ENCODE peak calls at places on chromosomes 12 and 14, in ten cellular contexts. One of them, this sample, is unnamed.

GRCh38 chr12:83161451-83161850 is 474.7 kb downstream of the TMTC2 start:
- DNase-seq in H1: no peak
- DNase-seq in fibroblast of lung: peak; percentile 74
- DNase-seq in Panc1: no peak
- DNase-seq in left lung: no peak
- DNase-seq in type B pancreatic cell: no peak
- DNase-seq in AG04449: no peak
- DNase-seq in PC-3: peak; percentile 84
- DNase-seq in GM23338: no peak
- DNase-seq in natural killer cell: no peak
- DNase-seq in this sample: no peak

GRCh38 chr14:53969326-53969725 is 12.7 kb upstream of the BMP4 start:
- DNase-seq in H1: no peak
- DNase-seq in type B pancreatic cell: no peak
- DNase-seq in natural killer cell: no peak
- DNase-seq in PC-3: no peak
- DNase-seq in Panc1: no peak
- DNase-seq in left lung: no peak
- DNase-seq in GM23338: no peak
- DNase-seq in fibroblast of lung: no peak
- DNase-seq in AG04449: no peak
- DNase-seq in this sample: no peak

GRCh38 chr14:89926709-89927108 is 27.8 kb downstream of the EFCAB11 start:
- DNase-seq in fibroblast of lung: peak; percentile 53
- DNase-seq in H1: no peak
- DNase-seq in PC-3: peak; percentile 17
- DNase-seq in AG04449: no peak
- DNase-seq in type B pancreatic cell: no peak
- DNase-seq in Panc1: no peak
- DNase-seq in left lung: no peak
- DNase-seq in GM23338: no peak
- DNase-seq in natural killer cell: no peak
- DNase-seq in this sample: no peak

GRCh38 chr14:92348154-92348553 is 25.2 kb downstream of the SLC24A4 start:
- DNase-seq in natural killer cell: no peak
- DNase-seq in fibroblast of lung: no peak
- DNase-seq in PC-3: peak; percentile 95
- DNase-seq in Panc1: no peak
- DNase-seq in GM23338: no peak
- DNase-seq in type B pancreatic cell: no peak
- DNase-seq in H1: no peak
- DNase-seq in left lung: no peak
- DNase-seq in AG04449: no peak
- DNase-seq in this sample: no peak

GRCh38 chr12:6396031-6396430 is 12.1 kb downstream of the LTBR start:
- DNase-seq in natural killer cell: no peak
- DNase-seq in H1: no peak
- DNase-seq in PC-3: no peak
- DNase-seq in GM23338: no peak
- DNase-seq in type B pancreatic cell: no peak
- DNase-seq in AG04449: no peak
- DNase-seq in fibroblast of lung: no peak
- DNase-seq in Panc1: no peak
- DNase-seq in left lung: no peak
- DNase-seq in this sample: no peak

GRCh38 chr12:98863167-98863566 is 218.1 kb downstream of the APAF1 start:
- DNase-seq in natural killer cell: no peak
- DNase-seq in H1: no peak
- DNase-seq in Panc1: no peak
- DNase-seq in PC-3: no peak
- DNase-seq in AG04449: no peak
- DNase-seq in GM23338: peak; percentile 83
- DNase-seq in type B pancreatic cell: no peak
- DNase-seq in fibroblast of lung: no peak
- DNase-seq in left lung: no peak
- DNase-seq in this sample: no peak

GRCh38 chr14:43803076-43803689 is 703.9 kb downstream of the FSCB start:
- DNase-seq in fibroblast of lung: no peak
- DNase-seq in left lung: no peak
- DNase-seq in PC-3: peak; percentile 56
- DNase-seq in H1: no peak
- DNase-seq in GM23338: no peak
- DNase-seq in natural killer cell: no peak
- DNase-seq in Panc1: no peak
- DNase-seq in type B pancreatic cell: no peak
- DNase-seq in AG04449: no peak
- DNase-seq in this sample: no peak

GRCh38 chr12:96886998-96887677 is 19.9 kb upstream of the NEDD1 start:
- DNase-seq in AG04449: no peak
- DNase-seq in GM23338: peak; percentile 43
- DNase-seq in PC-3: no peak
- DNase-seq in fibroblast of lung: peak; percentile 90
- DNase-seq in natural killer cell: no peak
- DNase-seq in H1: no peak
- DNase-seq in type B pancreatic cell: no peak
- DNase-seq in left lung: no peak
- DNase-seq in Panc1: no peak
- DNase-seq in this sample: no peak

GRCh38 chr14:53613404-53614253 is 343.0 kb downstream of the BMP4 start:
- DNase-seq in type B pancreatic cell: no peak
- DNase-seq in Panc1: peak; percentile 69
- DNase-seq in H1: no peak
- DNase-seq in PC-3: peak; percentile 92
- DNase-seq in GM23338: peak; percentile 19
- DNase-seq in fibroblast of lung: peak; percentile 71
- DNase-seq in natural killer cell: no peak
- DNase-seq in left lung: no peak
- DNase-seq in AG04449: no peak
- DNase-seq in this sample: no peak

GRCh38 chr14:101412741-101413140 is 148.6 kb upstream of the DIO3 start:
- DNase-seq in type B pancreatic cell: no peak
- DNase-seq in left lung: no peak
- DNase-seq in fibroblast of lung: peak; percentile 3
- DNase-seq in natural killer cell: no peak
- DNase-seq in GM23338: no peak
- DNase-seq in H1: no peak
- DNase-seq in AG04449: no peak
- DNase-seq in PC-3: peak; percentile 87
- DNase-seq in Panc1: no peak
- DNase-seq in this sample: no peak

GRCh38 chr14:71855399-71856036 is 76.7 kb upstream of the RGS6 start:
- DNase-seq in left lung: peak; percentile 54
- DNase-seq in natural killer cell: no peak
- DNase-seq in H1: peak; percentile 92
- DNase-seq in PC-3: peak; percentile 89
- DNase-seq in AG04449: peak; percentile 4
- DNase-seq in type B pancreatic cell: no peak
- DNase-seq in fibroblast of lung: peak; percentile 59
- DNase-seq in Panc1: peak; percentile 1
- DNase-seq in GM23338: peak; percentile 88
- DNase-seq in this sample: no peak
- TF ChIP-seq CTCF in left lung: peak; percentile 64
- TF ChIP-seq CTCF in natural killer cell: peak; percentile 44
- TF ChIP-seq CTCF in H1: peak; percentile 82
- TF ChIP-seq CTCF in PC-3: peak; percentile 96
- TF ChIP-seq CTCF in AG04449: peak; percentile 83
- TF ChIP-seq CTCF in type B pancreatic cell: peak; percentile 79
- TF ChIP-seq CTCF in fibroblast of lung: peak; percentile 77
- TF ChIP-seq CTCF in Panc1: peak; percentile 61
- TF ChIP-seq CTCF in GM23338: peak; percentile 93
- TF ChIP-seq CTCF in this sample: peak; percentile 90

GRCh38 chr12:5295966-5296365 is 135.9 kb upstream of the NTF3 start:
- DNase-seq in AG04449: no peak
- DNase-seq in Panc1: no peak
- DNase-seq in type B pancreatic cell: no peak
- DNase-seq in left lung: no peak
- DNase-seq in natural killer cell: no peak
- DNase-seq in H1: no peak
- DNase-seq in PC-3: no peak
- DNase-seq in GM23338: no peak
- DNase-seq in fibroblast of lung: no peak
- DNase-seq in this sample: no peak
- TF ChIP-seq CTCF in AG04449: no peak
- TF ChIP-seq CTCF in Panc1: no peak
- TF ChIP-seq CTCF in type B pancreatic cell: no peak
- TF ChIP-seq CTCF in left lung: no peak
- TF ChIP-seq CTCF in natural killer cell: no peak
- TF ChIP-seq CTCF in H1: no peak
- TF ChIP-seq CTCF in PC-3: no peak
- TF ChIP-seq CTCF in GM23338: no peak
- TF ChIP-seq CTCF in fibroblast of lung: no peak
- TF ChIP-seq CTCF in this sample: no peak

GRCh38 chr14:106518054-106518943 is 991.9 kb downstream of the TMEM121 start:
- DNase-seq in left lung: no peak
- DNase-seq in GM23338: peak; percentile 1
- DNase-seq in fibroblast of lung: no peak
- DNase-seq in natural killer cell: peak; percentile 86
- DNase-seq in PC-3: no peak
- DNase-seq in Panc1: peak; percentile 12
- DNase-seq in type B pancreatic cell: no peak
- DNase-seq in AG04449: no peak
- DNase-seq in H1: no peak
- DNase-seq in this sample: no peak
- TF ChIP-seq CTCF in left lung: no peak
- TF ChIP-seq CTCF in GM23338: no peak
- TF ChIP-seq CTCF in fibroblast of lung: no peak
- TF ChIP-seq CTCF in natural killer cell: peak; percentile 95
- TF ChIP-seq CTCF in PC-3: no peak
- TF ChIP-seq CTCF in Panc1: peak; percentile 22
- TF ChIP-seq CTCF in type B pancreatic cell: no peak
- TF ChIP-seq CTCF in AG04449: no peak
- TF ChIP-seq CTCF in H1: no peak
- TF ChIP-seq CTCF in this sample: no peak

GRCh38 chr12:102543494-102543893 is 63.1 kb upstream of the IGF1 start:
- DNase-seq in type B pancreatic cell: no peak
- DNase-seq in H1: no peak
- DNase-seq in GM23338: peak; percentile 23
- DNase-seq in AG04449: no peak
- DNase-seq in natural killer cell: no peak
- DNase-seq in fibroblast of lung: no peak
- DNase-seq in left lung: no peak
- DNase-seq in PC-3: no peak
- DNase-seq in Panc1: no peak
- DNase-seq in this sample: no peak
- TF ChIP-seq CTCF in type B pancreatic cell: no peak
- TF ChIP-seq CTCF in H1: peak; percentile 45
- TF ChIP-seq CTCF in GM23338: peak; percentile 23
- TF ChIP-seq CTCF in AG04449: peak; percentile 22
- TF ChIP-seq CTCF in natural killer cell: no peak
- TF ChIP-seq CTCF in fibroblast of lung: peak; percentile 7
- TF ChIP-seq CTCF in left lung: no peak
- TF ChIP-seq CTCF in PC-3: no peak
- TF ChIP-seq CTCF in Panc1: no peak
- TF ChIP-seq CTCF in this sample: peak; percentile 21

GRCh38 chr14:51396222-51396815 is 156.3 kb downstream of the TMX1 start:
- DNase-seq in natural killer cell: no peak
- DNase-seq in PC-3: peak; percentile 99
- DNase-seq in AG04449: peak; percentile 95
- DNase-seq in left lung: no peak
- DNase-seq in fibroblast of lung: peak; percentile 99
- DNase-seq in type B pancreatic cell: no peak
- DNase-seq in Panc1: peak; percentile 78
- DNase-seq in GM23338: no peak
- DNase-seq in H1: no peak
- DNase-seq in this sample: no peak

GRCh38 chr14:51401756-51402155 is 161.7 kb downstream of the TMX1 start:
- DNase-seq in fibroblast of lung: no peak
- DNase-seq in natural killer cell: no peak
- DNase-seq in GM23338: no peak
- DNase-seq in PC-3: no peak
- DNase-seq in left lung: no peak
- DNase-seq in H1: no peak
- DNase-seq in AG04449: no peak
- DNase-seq in type B pancreatic cell: no peak
- DNase-seq in Panc1: no peak
- DNase-seq in this sample: no peak

GRCh38 chr14:51400142-51400541 is 160.1 kb downstream of the TMX1 start:
- DNase-seq in left lung: no peak
- DNase-seq in PC-3: no peak
- DNase-seq in AG04449: no peak
- DNase-seq in natural killer cell: no peak
- DNase-seq in type B pancreatic cell: no peak
- DNase-seq in GM23338: no peak
- DNase-seq in H1: no peak
- DNase-seq in Panc1: no peak
- DNase-seq in fibroblast of lung: no peak
- DNase-seq in this sample: no peak

GRCh38 chr14:51401272-51401671 is 161.2 kb downstream of the TMX1 start:
- DNase-seq in PC-3: no peak
- DNase-seq in left lung: no peak
- DNase-seq in fibroblast of lung: peak; percentile 20
- DNase-seq in type B pancreatic cell: no peak
- DNase-seq in AG04449: no peak
- DNase-seq in H1: no peak
- DNase-seq in natural killer cell: no peak
- DNase-seq in Panc1: no peak
- DNase-seq in GM23338: no peak
- DNase-seq in this sample: no peak

GRCh38 chr14:51398898-51399297 is 158.9 kb downstream of the TMX1 start:
- DNase-seq in GM23338: no peak
- DNase-seq in Panc1: no peak
- DNase-seq in left lung: no peak
- DNase-seq in type B pancreatic cell: no peak
- DNase-seq in H1: no peak
- DNase-seq in fibroblast of lung: peak; percentile 84
- DNase-seq in PC-3: peak; percentile 99
- DNase-seq in natural killer cell: no peak
- DNase-seq in AG04449: peak; percentile 54
- DNase-seq in this sample: no peak
- TF ChIP-seq CTCF in GM23338: no peak
- TF ChIP-seq CTCF in Panc1: no peak
- TF ChIP-seq CTCF in left lung: no peak
- TF ChIP-seq CTCF in type B pancreatic cell: no peak
- TF ChIP-seq CTCF in H1: no peak
- TF ChIP-seq CTCF in fibroblast of lung: peak; percentile 14
- TF ChIP-seq CTCF in PC-3: no peak
- TF ChIP-seq CTCF in natural killer cell: no peak
- TF ChIP-seq CTCF in AG04449: no peak
- TF ChIP-seq CTCF in this sample: peak; percentile 21

This sample was measured in chondrocyte.